ENCODE peak calls at places on chromosome X, in six cellular contexts. K, O, P, Z, V and L are unnamed samples.

GRCh38 chrX:153556767-153557166 is 39.3 kb downstream of the ATP2B3 start:
- DNase-seq in K (no peak), O (no peak), P (no peak), Z (no peak), V (no peak), L (no peak)

GRCh38 chrX:88244066-88244465 is 503.0 kb upstream of the CPXCR1 start:
- DNase-seq in K (no peak), O (no peak), P (no peak), Z (no peak), V (no peak), L (no peak)

GRCh38 chrX:80014141-80014940 is at the start of gene TBX22:
- DNase-seq in K (no peak), O (no peak), P (no peak), Z (no peak), V (no peak), L (no peak)

GRCh38 chrX:427812-428725 is 41.4 kb upstream of the PPP2R3B start:
- DNase-seq in K (no peak), O (no peak), P (no peak), Z (peak), V (no peak), L (no peak)

GRCh38 chrX:102651968-102652744 is 873 bp downstream of the GPRASP1 start:
- DNase-seq in K (no peak), O (peak), P (no peak), Z (no peak), V (peak), L (no peak)

GRCh38 chrX:18119856-18120255 is 100.8 kb downstream of the BEND2 start:
- DNase-seq in K (no peak), O (no peak), P (no peak), Z (no peak), V (no peak), L (no peak)

GRCh38 chrX:55638933-55639332 is 15.7 kb downstream of the FOXR2 start:
- DNase-seq in K (no peak), O (no peak), P (no peak), Z (no peak), V (no peak), L (no peak)

GRCh38 chrX:68498044-68498507 is 775 bp upstream of the YIPF6 start:
- DNase-seq in K (no peak), O (no peak), P (no peak), Z (no peak), V (no peak), L (no peak)

GRCh38 chrX:151174581-151175282 is 1.7 kb upstream of the GPR50 start:
- DNase-seq in K (no peak), O (no peak), P (no peak), Z (no peak), V (no peak), L (no peak)

GRCh38 chrX:10415704-10416001 is 204.7 kb downstream of the MID1 start:
- DNase-seq in K (peak), O (no peak), P (no peak), Z (no peak), V (no peak), L (no peak)

GRCh38 chrX:275967-276587 is 5.1 kb upstream of the PLCXD1 start:
- DNase-seq in K (peak), O (peak), P (peak), Z (no peak), V (peak), L (peak)

GRCh38 chrX:123121241-123121640 is 62.8 kb upstream of the GRIA3 start:
- DNase-seq in K (peak), O (no peak), P (no peak), Z (no peak), V (no peak), L (no peak)

GRCh38 chrX:84729809-84730208 is 227.6 kb upstream of the HDX start:
- DNase-seq in K (no peak), O (no peak), P (no peak), Z (no peak), V (peak), L (no peak)